ENCODE peak calls at places on chromosomes 11 and 22, in eight cellular contexts. W, I, N, D, Q, P, K and M are unnamed samples.

GRCh38 chr11:57476223-57476882 is 16.0 kb downstream of the RTN4RL2 start:
- DNase-seq in W (no peak), I (peak), N (no peak), D (peak), Q (no peak), P (no peak), K (peak), M (no peak)

GRCh38 chr11:118697346-118697745 is 17.9 kb upstream of the TREH start:
- DNase-seq in W (no peak), I (no peak), N (no peak), D (no peak), Q (no peak), P (no peak), K (no peak), M (no peak)

GRCh38 chr11:11229691-11230090 is 123.4 kb downstream of the CSNK2A3 start:
- DNase-seq in W (no peak), I (no peak), N (no peak), D (no peak), Q (no peak), P (no peak), K (no peak), M (no peak)

GRCh38 chr11:45089251-45089650 is 57.2 kb upstream of the PRDM11 start:
- DNase-seq in W (peak), I (no peak), N (peak), D (peak), Q (peak), P (peak), K (no peak), M (peak)

GRCh38 chr11:15863411-15863810 is 492.9 kb downstream of the SOX6 start:
- DNase-seq in W (peak), I (no peak), N (no peak), D (peak), Q (no peak), P (no peak), K (peak), M (no peak)

GRCh38 chr11:74927496-74927895 is 21.4 kb downstream of the XRRA1 start:
- DNase-seq in W (no peak), I (no peak), N (no peak), D (no peak), Q (peak), P (no peak), K (no peak), M (no peak)

GRCh38 chr22:46245515-46245914 is 4.6 kb downstream of the CDPF1 start:
- DNase-seq in W (no peak), I (no peak), N (no peak), D (no peak), Q (no peak), P (peak), K (no peak), M (no peak)

GRCh38 chr22:19866665-19867009 is 12.0 kb upstream of the GNB1L start:
- DNase-seq in W (no peak), I (no peak), N (no peak), D (no peak), Q (no peak), P (no peak), K (no peak), M (no peak)

GRCh38 chr11:76699461-76700091 is 29.0 kb upstream of the LRRC32 start:
- DNase-seq in W (no peak), I (no peak), N (peak), D (no peak), Q (no peak), P (no peak), K (no peak), M (no peak)

GRCh38 chr11:6603287-6604080 is at the start of the genes ILK and RRP8:
- DNase-seq in W (peak), I (peak), N (peak), D (peak), Q (peak), P (peak), K (peak), M (no peak)

GRCh38 chr11:6601041-6601461 is 2.4 kb downstream of the RRP8 start:
- DNase-seq in W (no peak), I (no peak), N (no peak), D (no peak), Q (no peak), P (peak), K (no peak), M (no peak)

GRCh38 chr11:6604081-6604626 is 580 bp downstream of the ILK start:
- DNase-seq in W (peak), I (peak), N (peak), D (peak), Q (peak), P (peak), K (peak), M (no peak)

GRCh38 chr11:6599884-6600390 is 3.5 kb downstream of the RRP8 start:
- DNase-seq in W (no peak), I (no peak), N (no peak), D (no peak), Q (no peak), P (no peak), K (no peak), M (no peak)

DNA sequence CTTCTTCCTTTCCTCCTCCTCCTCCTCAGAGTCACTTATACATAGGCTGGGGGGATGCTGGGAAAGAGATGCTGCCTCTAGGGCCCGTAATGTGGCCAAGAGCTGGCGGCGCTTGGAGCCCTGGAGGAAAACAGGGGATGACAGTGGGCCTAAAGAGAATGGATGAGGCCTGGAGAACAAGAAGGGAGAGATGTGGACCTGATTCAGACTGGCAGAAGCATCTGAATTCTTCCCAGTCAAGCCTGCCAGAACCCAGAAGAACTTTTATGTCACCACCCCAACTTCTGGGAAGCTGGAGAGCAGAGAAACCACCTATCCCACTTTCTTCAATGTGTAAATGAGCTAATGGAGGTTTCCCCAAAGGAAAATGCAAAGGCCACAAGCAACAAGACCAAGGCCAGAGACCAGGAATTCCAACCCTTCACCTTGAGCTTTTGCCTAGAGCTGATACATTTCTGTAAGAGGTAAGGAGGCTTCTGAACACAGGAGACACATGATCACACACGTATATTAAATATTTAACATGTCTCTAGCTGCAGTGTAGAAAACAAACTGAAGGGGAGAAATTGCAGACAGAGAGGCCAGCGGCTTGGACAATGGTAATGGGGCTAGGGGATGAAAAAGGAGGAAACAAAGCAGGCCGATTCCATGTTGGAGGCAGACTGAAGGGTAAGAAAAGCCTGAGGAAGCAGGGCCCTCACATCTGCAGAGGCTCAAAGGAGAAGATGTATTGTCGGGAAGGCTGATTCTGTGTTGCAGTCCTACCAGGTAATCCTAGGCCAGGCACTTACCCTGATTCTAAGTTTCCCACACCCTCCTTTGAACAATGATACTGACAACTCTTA is 1.1 kb downstream of the RRP8 start:
- DNase-seq in W (no peak), I (no peak), N (no peak), D (peak), Q (no peak), P (peak), K (no peak), M (no peak)
- H3K4me3 ChIP-seq in W (peak), I (peak), N (peak), D (peak), Q (peak), P (peak), K (peak), M (peak)

GRCh38 chr22:17970205-17970708 is 54.1 kb downstream of the MICAL3 start:
- DNase-seq in W (peak), I (no peak), N (no peak), D (no peak), Q (peak), P (no peak), K (no peak), M (no peak)
- H3K4me3 ChIP-seq in W (no peak), I (no peak), N (no peak), D (no peak), Q (no peak), P (no peak), K (no peak), M (no peak)

GRCh38 chr11:133081020-133081419 is 451.3 kb downstream of the OPCML start:
- DNase-seq in W (no peak), I (no peak), N (no peak), D (no peak), Q (no peak), P (no peak), K (no peak), M (no peak)

GRCh38 chr11:133081730-133082452 is 450.4 kb downstream of the OPCML start:
- DNase-seq in W (no peak), I (peak), N (no peak), D (no peak), Q (no peak), P (no peak), K (peak), M (no peak)

GRCh38 chr11:133086518-133086917 is 445.8 kb downstream of the OPCML start:
- DNase-seq in W (no peak), I (no peak), N (no peak), D (no peak), Q (no peak), P (no peak), K (no peak), M (no peak)

GRCh38 chr11:133082453-133082781 is 449.9 kb downstream of the OPCML start:
- DNase-seq in W (no peak), I (no peak), N (no peak), D (no peak), Q (no peak), P (peak), K (no peak), M (no peak)

DNA sequence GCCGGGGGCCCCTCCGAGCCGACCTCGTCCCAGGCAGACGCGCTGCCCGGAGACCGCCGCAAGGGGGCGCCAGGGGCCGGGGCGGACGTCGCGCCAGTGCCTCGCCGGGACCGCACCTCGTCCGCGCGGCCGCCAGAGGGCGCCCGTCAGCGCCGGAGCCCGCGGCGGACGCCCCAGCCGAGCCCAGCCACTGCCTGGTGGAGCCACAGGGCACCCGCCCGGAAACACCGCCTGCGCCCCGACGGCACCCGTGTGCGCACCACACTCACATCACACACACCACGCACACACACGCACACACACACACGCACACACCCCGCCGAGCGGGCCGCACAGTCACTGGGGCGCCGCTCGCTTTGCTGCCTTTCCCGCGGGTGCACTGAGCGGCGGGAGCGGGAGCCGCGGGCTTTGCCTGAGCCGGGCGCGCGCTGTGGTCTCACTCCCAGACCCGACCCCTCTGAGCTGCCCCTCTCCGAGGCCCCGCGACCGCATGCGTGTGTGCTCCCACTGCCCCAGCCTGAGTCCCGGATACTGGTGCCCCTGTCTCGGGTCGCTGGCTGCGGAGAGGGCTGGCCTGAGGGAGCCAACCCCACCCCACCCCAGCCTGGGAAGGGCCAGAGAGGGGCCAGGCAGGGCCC is 449.3 kb downstream of the OPCML start:
- DNase-seq in W (peak), I (peak), N (no peak), D (peak), Q (peak), P (peak), K (peak), M (no peak)
- H3K4me3 ChIP-seq in W (no peak), I (peak), N (no peak), D (peak), Q (peak), P (peak), K (peak), M (peak)

DNA sequence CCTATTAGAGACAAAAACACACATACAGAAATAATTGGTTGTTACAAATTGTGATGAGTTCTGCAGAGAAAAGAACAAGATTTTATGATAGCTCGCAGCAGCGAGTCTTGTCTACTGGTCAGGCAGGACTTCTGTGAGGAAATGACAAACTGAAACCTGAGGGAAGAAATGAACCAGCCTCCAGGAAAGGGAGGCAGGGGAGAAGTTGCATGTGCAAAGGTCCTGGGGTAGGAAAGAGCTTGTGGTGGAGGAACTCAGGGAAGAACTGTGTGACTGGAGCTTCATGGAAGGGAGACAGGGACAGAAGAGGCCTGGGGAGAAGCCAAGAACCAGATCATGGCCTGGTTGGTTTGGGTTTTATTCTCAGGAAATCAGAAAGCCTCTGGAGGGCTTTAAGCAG is 9.2 kb upstream of the RAB1B start:
- DNase-seq in W (no peak), I (no peak), N (no peak), D (no peak), Q (no peak), P (no peak), K (no peak), M (no peak)
- H3K4me3 ChIP-seq in W (no peak), I (peak), N (no peak), D (no peak), Q (no peak), P (no peak), K (no peak), M (no peak)

GRCh38 chr22:31625257-31625640 is 36.8 kb downstream of the PISD start:
- DNase-seq in W (no peak), I (no peak), N (no peak), D (peak), Q (no peak), P (no peak), K (no peak), M (no peak)
- H3K4me3 ChIP-seq in W (no peak), I (peak), N (no peak), D (no peak), Q (no peak), P (no peak), K (no peak), M (no peak)

GRCh38 chr11:110029714-110030113 is 63.5 kb upstream of the ZC3H12C start:
- DNase-seq in W (no peak), I (no peak), N (no peak), D (no peak), Q (no peak), P (no peak), K (no peak), M (no peak)

GRCh38 chr11:110027627-110028371 is 65.4 kb upstream of the ZC3H12C start:
- DNase-seq in W (no peak), I (no peak), N (no peak), D (no peak), Q (no peak), P (no peak), K (no peak), M (no peak)

GRCh38 chr11:110023711-110024110 is 69.5 kb upstream of the ZC3H12C start:
- DNase-seq in W (no peak), I (no peak), N (no peak), D (no peak), Q (no peak), P (no peak), K (no peak), M (no peak)

GRCh38 chr11:110028904-110029303 is 64.3 kb upstream of the ZC3H12C start:
- DNase-seq in W (no peak), I (no peak), N (no peak), D (no peak), Q (no peak), P (no peak), K (no peak), M (no peak)

GRCh38 chr11:110026823-110027626 is 66.2 kb upstream of the ZC3H12C start:
- DNase-seq in W (no peak), I (no peak), N (no peak), D (no peak), Q (no peak), P (no peak), K (no peak), M (no peak)
- H3K4me3 ChIP-seq in W (no peak), I (no peak), N (no peak), D (no peak), Q (no peak), P (no peak), K (no peak), M (no peak)

DNA sequence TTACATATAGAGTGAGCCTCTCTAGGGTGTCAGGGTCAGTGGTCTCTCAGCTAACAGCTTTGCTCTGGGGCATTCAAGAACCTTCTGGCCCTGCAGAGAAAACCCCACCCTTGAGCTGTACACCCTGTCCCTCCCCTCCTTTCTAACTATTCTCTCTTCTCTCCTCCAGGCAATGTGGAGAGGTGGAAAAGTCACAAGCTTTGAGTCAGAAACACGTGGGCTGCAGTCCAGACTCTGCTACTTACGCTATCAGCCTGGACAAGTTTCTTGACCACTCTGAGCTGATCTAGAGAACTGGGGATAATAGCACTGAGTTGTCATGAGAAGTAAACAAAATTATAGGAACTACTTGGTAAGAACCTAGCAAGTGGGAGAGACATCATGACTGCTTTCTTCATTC is 10.7 kb upstream of the FAM83F start:
- DNase-seq in W (peak), I (no peak), N (no peak), D (peak), Q (no peak), P (no peak), K (no peak), M (no peak)
- H3K4me3 ChIP-seq in W (no peak), I (no peak), N (no peak), D (no peak), Q (no peak), P (no peak), K (no peak), M (no peak)

GRCh38 chr11:32987851-32988250 is 27.8 kb upstream of the DEPDC7 start:
- DNase-seq in W (no peak), I (no peak), N (no peak), D (no peak), Q (no peak), P (no peak), K (no peak), M (no peak)
- H3K4me3 ChIP-seq in W (no peak), I (no peak), N (no peak), D (no peak), Q (no peak), P (no peak), K (no peak), M (no peak)

GRCh38 chr11:67463680-67464410 is 5.2 kb downstream of the TMEM134 start:
- DNase-seq in W (no peak), I (peak), N (no peak), D (peak), Q (no peak), P (peak), K (no peak), M (no peak)
- H3K4me3 ChIP-seq in W (no peak), I (peak), N (peak), D (peak), Q (peak), P (peak), K (no peak), M (peak)

GRCh38 chr22:50530857-50531545 is 1.2 kb upstream of the TYMP start:
- DNase-seq in W (peak), I (peak), N (no peak), D (peak), Q (peak), P (peak), K (peak), M (no peak)

GRCh38 chr22:50535113-50535512 is 5.3 kb upstream of the TYMP start:
- DNase-seq in W (no peak), I (no peak), N (no peak), D (no peak), Q (no peak), P (no peak), K (no peak), M (no peak)

GRCh38 chr22:50531546-50532352 is 1.9 kb upstream of the TYMP start:
- DNase-seq in W (peak), I (peak), N (no peak), D (peak), Q (peak), P (peak), K (peak), M (no peak)

GRCh38 chr22:50532353-50532700 is 2.5 kb upstream of the TYMP start:
- DNase-seq in W (no peak), I (peak), N (no peak), D (no peak), Q (no peak), P (peak), K (no peak), M (no peak)

DNA sequence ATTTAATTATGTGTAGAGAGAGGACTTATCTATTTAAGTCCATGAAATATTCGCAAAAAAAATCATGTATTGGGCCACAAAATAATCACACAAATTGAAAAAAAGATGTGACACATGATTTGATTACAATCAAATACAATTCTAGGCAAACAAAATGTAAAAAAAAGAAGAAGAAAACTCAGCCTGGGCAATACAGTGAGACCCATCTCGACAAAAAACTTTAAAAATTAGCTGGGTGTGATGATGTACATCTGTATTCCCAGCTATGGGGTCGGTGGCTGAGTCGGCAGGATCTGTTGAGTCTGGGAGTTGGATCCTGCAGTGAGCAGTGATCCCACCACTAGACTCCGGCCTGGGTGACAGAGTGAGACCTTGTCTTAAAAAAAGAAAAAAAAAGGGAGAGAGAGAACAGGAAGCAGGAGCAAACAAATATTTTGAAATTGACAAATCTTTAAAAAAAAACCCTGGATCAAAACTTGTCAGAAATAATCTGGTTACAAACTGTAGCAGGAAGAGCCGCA is 3.1 kb upstream of the TYMP start:
- DNase-seq in W (no peak), I (no peak), N (no peak), D (peak), Q (no peak), P (no peak), K (no peak), M (no peak)
- H3K4me3 ChIP-seq in W (no peak), I (peak), N (no peak), D (no peak), Q (no peak), P (peak), K (no peak), M (no peak)